ENCODE peak calls at places on chromosomes 5 and 9, in eight cellular contexts. C is kidney, O is NT2/D1, M is astrocyte, A is endodermal cell, F is mesendoderm, D is PC-3, Y is IMR-90. Q is an unnamed sample.
A peak's percentile ranks its signal among the peaks of the same experiment; 100 is the strongest.

GRCh38 chr9:14180077-14180941 is 133.6 kb downstream of the NFIB start:
- DNase-seq in D (no peak), Y (no peak), C (no peak), F (no peak), O (no peak), A (no peak), M (no peak), Q (peak; percentile 21)

GRCh38 chr9:75855509-75855908 is 35.0 kb upstream of the PCSK5 start:
- DNase-seq in D (peak; percentile 16), A (peak; percentile 65), O (peak; percentile 15), M (no peak), C (no peak), Y (peak; percentile 4), F (peak; percentile 53), Q (peak; percentile 71)

GRCh38 chr9:13719981-13720380 is 440.5 kb upstream of the MPDZ start:
- DNase-seq in F (no peak), C (no peak), D (peak; percentile 48), Y (peak; percentile 84), O (no peak), M (peak; percentile 96), A (no peak), Q (peak; percentile 80)

GRCh38 chr5:10828241-10828640 is 67.2 kb upstream of the DAP start:
- DNase-seq in D (peak; percentile 14), A (no peak), M (peak; percentile 68), F (no peak), O (no peak), Y (peak; percentile 58), C (no peak), Q (peak; percentile 70)

GRCh38 chr5:178271231-178271630 is 38.6 kb upstream of the PHYKPL start:
- DNase-seq in D (no peak), M (no peak), F (no peak), Y (no peak), O (no peak), C (peak; percentile 32), A (no peak), Q (no peak)

GRCh38 chr9:89225587-89225986 is 47.0 kb upstream of the SHC3 start:
- DNase-seq in O (no peak), M (peak; percentile 29), C (no peak), F (no peak), Y (peak; percentile 78), A (no peak), D (no peak), Q (peak; percentile 50)

GRCh38 chr5:172686111-172686510 is 45.0 kb downstream of the NEURL1B start:
- DNase-seq in D (peak; percentile 48), O (no peak), F (no peak), A (no peak), M (no peak), Y (peak; percentile 27), C (peak; percentile 65), Q (no peak)

GRCh38 chr9:114691046-114691955 is 9.3 kb upstream of the TEX48 start:
- DNase-seq in O (no peak), C (no peak), D (peak; percentile 96), M (peak; percentile 93), F (no peak), Y (peak; percentile 91), A (no peak), Q (peak; percentile 89)

GRCh38 chr9:127121628-127122175 is 733 bp downstream of the ANGPTL2 start:
- DNase-seq in Y (peak; percentile 35), A (no peak), D (no peak), M (peak; percentile 19), C (no peak), O (no peak), F (peak; percentile 50), Q (peak; percentile 61)

GRCh38 chr5:38532165-38532669 is 24.2 kb downstream of the LIFR start:
- DNase-seq in F (peak; percentile 29), O (no peak), A (peak; percentile 57), D (no peak), Y (no peak), C (no peak), M (no peak), Q (no peak)

GRCh38 chr5:2763533-2763794 is 12.0 kb upstream of the IRX2 start:
- DNase-seq in D (no peak), M (no peak), A (no peak), C (no peak), O (no peak), F (no peak), Y (no peak), Q (no peak)
- H3K9ac ChIP-seq in D (no peak overlapping the region), M (no peak overlapping the region), A (no peak overlapping the region), C (no peak overlapping the region), O (no peak overlapping the region), F (no peak overlapping the region), Y (no peak overlapping the region), Q (no peak overlapping the region)

DNA sequence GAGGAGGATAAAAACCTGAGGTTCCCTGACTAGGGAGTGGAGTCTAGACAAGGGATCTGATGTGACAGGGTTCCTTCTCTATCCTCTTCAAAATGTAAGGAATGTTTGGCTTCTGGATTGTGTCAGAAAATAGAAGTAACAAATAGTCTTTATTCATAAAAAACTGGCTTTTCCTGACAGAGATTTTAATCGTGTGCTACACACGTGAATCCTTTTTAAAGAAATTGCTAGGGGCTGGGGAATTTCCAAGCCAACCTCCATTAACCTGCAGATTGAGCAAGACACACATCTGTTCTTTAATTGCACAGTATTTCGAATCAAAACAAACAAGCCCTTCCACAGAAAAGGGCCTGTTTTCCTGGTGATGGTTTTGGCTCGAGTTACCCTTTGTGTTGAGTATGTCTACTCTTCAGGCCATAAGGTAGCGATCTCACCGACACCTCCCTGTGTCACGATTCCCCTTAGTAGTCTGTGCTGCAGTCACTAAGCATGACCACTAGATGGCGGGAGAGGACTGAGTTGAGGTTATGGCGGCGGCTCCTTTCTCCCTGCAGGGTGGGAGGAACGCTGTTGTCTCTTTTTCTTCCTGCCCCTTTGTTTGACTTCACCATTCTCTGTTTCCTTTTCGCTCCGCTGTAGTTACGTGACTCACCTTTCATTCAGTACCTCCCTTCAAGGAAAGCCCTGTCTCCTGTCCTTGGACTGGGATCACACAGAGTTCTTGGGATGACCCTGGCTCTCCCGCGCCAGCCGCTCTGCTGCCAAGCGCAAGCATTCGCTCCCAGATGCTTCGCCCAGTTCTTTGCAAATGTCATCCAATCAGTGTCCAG is 137.1 kb upstream of the SLC24A2 start:
- DNase-seq in F (peak; percentile 91), M (peak; percentile 56), O (peak; percentile 74), D (peak; percentile 83), A (peak; percentile 93), Y (peak; percentile 68), C (peak; percentile 71), Q (peak; percentile 90)
- H3K9ac ChIP-seq in F (peak overlapping the region; percentile 18), M (peak overlapping the region; percentile 43), O (no peak overlapping the region), D (no peak overlapping the region), A (no peak overlapping the region), Y (peak overlapping the region; percentile 69), C (peak overlapping the region; percentile 3), Q (peak overlapping the region; percentile 37)

GRCh38 chr9:73050887-73051550 is 98.2 kb upstream of the ALDH1A1 start:
- DNase-seq in O (no peak), D (no peak), F (peak; percentile 91), C (no peak), M (no peak), Y (no peak), A (peak; percentile 78), Q (peak; percentile 55)
- H3K9ac ChIP-seq in O (no peak overlapping the region), D (no peak overlapping the region), F (no peak overlapping the region), C (no peak overlapping the region), M (no peak overlapping the region), Y (no peak overlapping the region), A (no peak overlapping the region), Q (peak overlapping the region; percentile 70)

DNA sequence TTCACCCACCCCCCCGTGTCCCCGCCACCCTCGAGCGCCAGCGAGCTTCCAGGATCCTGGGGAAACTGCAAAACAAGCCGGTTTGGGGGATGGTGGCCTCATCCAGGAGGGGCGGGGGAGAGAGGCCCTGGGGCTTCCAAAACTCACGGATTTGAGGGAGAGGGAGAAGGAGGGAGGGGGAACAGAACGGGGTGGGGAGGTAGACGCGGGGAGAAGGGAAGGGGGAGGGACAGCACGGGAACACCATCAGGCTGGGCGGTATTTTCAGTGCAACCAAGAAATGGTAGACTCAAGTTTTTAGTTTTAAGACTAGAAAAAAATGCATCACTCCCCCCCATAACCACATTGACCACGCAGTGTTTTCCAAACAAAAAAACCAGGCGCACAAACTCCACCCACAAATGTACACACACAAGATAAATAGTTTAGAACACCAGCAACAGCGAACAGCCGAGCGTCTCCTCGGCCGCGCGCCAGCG is 1.4 kb downstream of the NRARP start:
- DNase-seq in O (no peak), A (peak; percentile 84), F (peak; percentile 74), M (no peak), Y (peak; percentile 20), D (no peak), C (peak; percentile 65), Q (no peak)
- H3K9ac ChIP-seq in O (peak overlapping the region; percentile 99), A (peak overlapping the region; percentile 66), F (peak overlapping the region; percentile 63), M (peak overlapping the region; percentile 57), Y (no peak overlapping the region), D (peak overlapping the region; percentile 73), C (peak overlapping the region; percentile 77), Q (no peak overlapping the region)

DNA sequence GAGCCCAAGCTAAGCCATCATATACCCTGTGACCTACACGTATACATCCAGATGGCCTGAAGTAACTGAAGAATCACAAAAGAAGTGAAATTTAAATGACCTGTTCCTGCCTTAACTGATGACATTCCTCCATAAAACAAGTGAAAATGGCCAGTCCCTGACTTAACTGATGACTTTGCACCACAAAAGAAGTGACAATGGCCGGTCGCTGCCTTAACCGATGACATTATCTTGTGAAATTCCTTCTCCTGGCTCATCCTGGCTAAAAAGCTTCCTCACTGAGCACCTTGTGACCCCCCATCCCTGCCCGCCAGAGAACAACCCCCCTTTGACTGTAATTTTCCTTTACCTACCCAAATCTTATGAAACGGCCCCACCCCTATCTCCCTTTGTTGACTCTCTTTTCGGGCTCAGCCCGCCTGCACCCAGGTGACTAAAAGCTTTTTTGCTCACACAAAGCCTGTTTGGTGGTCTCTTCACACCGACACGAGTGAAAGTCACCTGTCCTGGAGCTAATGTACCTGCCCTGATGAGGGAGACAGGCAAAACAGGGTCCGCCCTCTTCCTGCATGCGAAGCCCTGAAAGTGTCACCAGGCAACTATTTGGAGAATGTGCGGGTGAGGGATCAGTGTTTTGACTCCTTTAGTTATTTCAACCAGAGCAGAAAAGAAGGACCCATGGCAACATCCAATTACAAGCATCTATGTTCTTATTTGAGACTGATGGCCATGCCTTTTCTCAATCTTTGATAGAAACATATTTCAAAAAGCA is 266.1 kb downstream of the SMARCA2 start:
- DNase-seq in A (peak; percentile 94), Y (peak; percentile 8), C (no peak), D (peak; percentile 19), F (peak; percentile 99), O (peak; percentile 92), M (peak; percentile 76), Q (no peak)
- H3K9ac ChIP-seq in A (peak overlapping the region; percentile 59), Y (no peak overlapping the region), C (no peak overlapping the region), D (no peak overlapping the region), F (peak overlapping the region; percentile 1), O (no peak overlapping the region), M (peak overlapping the region; percentile 55), Q (no peak overlapping the region)

DNA sequence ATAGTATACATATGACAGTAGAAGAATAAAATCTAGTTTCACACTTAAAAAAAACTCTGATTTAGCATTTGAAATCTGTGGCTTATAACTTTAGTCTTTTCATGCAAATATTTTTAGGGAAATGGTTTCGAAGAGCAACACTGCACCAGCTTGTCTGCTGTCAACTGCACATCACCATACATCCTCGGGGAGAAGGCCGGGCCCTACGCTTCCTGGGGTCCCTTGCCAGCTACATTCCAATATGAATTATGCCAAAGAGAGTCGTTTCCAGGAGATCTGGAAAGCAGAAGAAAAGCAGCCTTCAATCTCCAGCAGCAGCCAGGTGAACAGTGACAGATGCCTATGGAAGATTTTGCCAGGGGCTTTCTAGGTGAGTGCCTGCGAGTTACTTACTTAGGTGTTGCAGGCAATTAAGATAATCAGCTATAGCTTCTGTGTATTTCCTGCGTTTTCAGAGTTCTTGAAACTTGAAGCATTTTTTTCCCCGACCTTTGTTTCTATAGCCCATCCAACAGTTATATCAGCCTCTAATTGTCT is 166.7 kb downstream of the TRPM3 start:
- DNase-seq in O (no peak), Y (no peak), A (peak; percentile 53), D (no peak), F (peak; percentile 67), C (no peak), M (no peak), Q (no peak)
- H3K9ac ChIP-seq in O (no peak overlapping the region), Y (peak overlapping the region; percentile 30), A (peak overlapping the region; percentile 62), D (no peak overlapping the region), F (no peak overlapping the region), C (no peak overlapping the region), M (no peak overlapping the region), Q (peak overlapping the region; percentile 58)

GRCh38 chr9:98107926-98108325 is 11.1 kb downstream of the TRIM14 start:
- DNase-seq in F (no peak), C (no peak), M (no peak), O (no peak), A (no peak), Y (no peak), D (no peak), Q (no peak)
- H3K9ac ChIP-seq in F (no peak overlapping the region), C (no peak overlapping the region), M (no peak overlapping the region), O (no peak overlapping the region), A (no peak overlapping the region), Y (no peak overlapping the region), D (no peak overlapping the region), Q (no peak overlapping the region)